ENCODE peak calls at places on chromosomes 5 and 9, in four cellular contexts. N is HAP-1, H is NT2/D1, E is fibroblast of gingiva. Y is an unnamed sample.

GRCh38 chr9:631596-631995 is 209.9 kb upstream of the DMRT1 start:
- DNase-seq in N (no peak), H (no peak), E (no peak), Y (no peak)

GRCh38 chr9:123604861-123605260 is 248.9 kb downstream of the CRB2 start:
- DNase-seq in N (no peak), H (no peak), E (no peak), Y (no peak)

GRCh38 chr5:179297486-179298180 is 47.6 kb downstream of the ADAMTS2 start:
- DNase-seq in N (no peak), H (no peak), E (no peak), Y (no peak)

GRCh38 chr9:76400534-76401096 is 6.4 kb upstream of the RFK start:
- DNase-seq in N (no peak), H (no peak), E (no peak), Y (no peak)

GRCh38 chr9:132099184-132099583 is 19.5 kb upstream of the MED27 start:
- DNase-seq in N (no peak), H (no peak), E (no peak), Y (no peak)

GRCh38 chr5:71938886-71939285 is 168.4 kb upstream of the MAP1B start:
- DNase-seq in N (no peak), H (no peak), E (no peak), Y (no peak)

GRCh38 chr9:113590389-113590788 is 126.9 kb downstream of the RGS3 start:
- DNase-seq in N (no peak), H (no peak), E (no peak), Y (no peak)

GRCh38 chr5:5178580-5178979 is 38.5 kb downstream of the ADAMTS16 start:
- DNase-seq in N (no peak), H (no peak), E (no peak), Y (no peak)

GRCh38 chr5:157993201-157993600 is 134.3 kb upstream of the CLINT1 start:
- DNase-seq in N (no peak), H (no peak), E (no peak), Y (no peak)

GRCh38 chr5:14420136-14420808 is 161.3 kb upstream of the OTULINL start:
- DNase-seq in N (no peak), H (no peak), E (no peak), Y (no peak)

GRCh38 chr5:36590513-36591286 is 15.7 kb upstream of the SLC1A3 start:
- DNase-seq in N (no peak), H (no peak), E (no peak), Y (no peak)

GRCh38 chr9:130453487-130453886 is 8.7 kb downstream of the ASS1 start:
- DNase-seq in N (no peak), H (no peak), E (no peak), Y (no peak)

GRCh38 chr9:121299125-121299466 is 31.1 kb downstream of the GSN start:
- DNase-seq in N (no peak), H (no peak), E (no peak), Y (no peak)

GRCh38 chr5:14155075-14155474 is 11.9 kb downstream of the TRIO start:
- DNase-seq in N (no peak), H (no peak), E (no peak), Y (no peak)

GRCh38 chr5:146565764-146566163 is 49.8 kb upstream of the GPR151 start:
- DNase-seq in N (peak), H (peak), E (peak), Y (peak)

GRCh38 chr9:130499804-130500263 is 55.1 kb downstream of the ASS1 start:
- DNase-seq in N (no peak), H (no peak), E (no peak), Y (no peak)

GRCh38 chr9:136567651-136568287 is 21.9 kb upstream of the NOTCH1 start:
- DNase-seq in N (no peak), H (no peak), E (peak), Y (no peak)

GRCh38 chr5:150642567-150642927 is 2.1 kb downstream of the SYNPO start:
- DNase-seq in N (no peak), H (no peak), E (peak), Y (no peak)

GRCh38 chr5:3837544-3837943 is 241.9 kb downstream of the IRX1 start:
- DNase-seq in N (no peak), H (no peak), E (no peak), Y (no peak)

GRCh38 chr5:135008981-135009735 is 24.9 kb downstream of the PITX1 start:
- DNase-seq in N (no peak), H (no peak), E (no peak), Y (no peak)

GRCh38 chr9:134188421-134189166 is 24.2 kb upstream of the RNU6ATAC start:
- DNase-seq in N (no peak), H (no peak), E (no peak), Y (no peak)

GRCh38 chr9:134432471-134432870 is 106.2 kb downstream of the RXRA start:
- DNase-seq in N (no peak), H (no peak), E (no peak), Y (no peak)

GRCh38 chr5:140148508-140148907 is 22.8 kb downstream of the IGIP start:
- DNase-seq in N (no peak), H (no peak), E (no peak), Y (no peak)